ENCODE peak calls at places on chromosomes 7 and 10, in six cellular contexts. K, I, T, G, B and P are unnamed samples.

GRCh38 chr10:76257816-76258215 is 826.4 kb downstream of the LRMDA start:
- DNase-seq in K (no peak), I (no peak), T (no peak), G (no peak), B (no peak), P (no peak)

GRCh38 chr7:50826371-50827172 is 43.9 kb upstream of the GRB10 start:
- DNase-seq in K (no peak), I (no peak), T (no peak), G (no peak), B (no peak), P (no peak)

GRCh38 chr10:83603708-83604107 is 535.6 kb upstream of the GHITM start:
- DNase-seq in K (no peak), I (no peak), T (no peak), G (no peak), B (no peak), P (peak)

GRCh38 chr7:77826300-77826699 is 27.7 kb downstream of the PHTF2 start:
- DNase-seq in K (no peak), I (no peak), T (no peak), G (no peak), B (no peak), P (no peak)

GRCh38 chr7:192701-193536 is 548 bp downstream of the FAM20C start:
- DNase-seq in K (no peak), I (no peak), T (no peak), G (no peak), B (no peak), P (no peak)

GRCh38 chr7:14389052-14389988 is 399.9 kb upstream of the ETV1 start:
- DNase-seq in K (no peak), I (no peak), T (no peak), G (no peak), B (no peak), P (no peak)

GRCh38 chr10:115861455-115861854 is 411.6 kb downstream of the GFRA1 start:
- DNase-seq in K (no peak), I (no peak), T (no peak), G (no peak), B (no peak), P (no peak)

GRCh38 chr10:5511231-5511884 is 12.0 kb upstream of the CALML5 start:
- DNase-seq in K (no peak), I (no peak), T (no peak), G (no peak), B (no peak), P (no peak)

GRCh38 chr10:65219444-65219843 is 1698.2 kb downstream of the REEP3 start:
- DNase-seq in K (no peak), I (no peak), T (no peak), G (no peak), B (no peak), P (no peak)

GRCh38 chr7:31958216-31958615 is 112.0 kb downstream of the PDE1C start:
- DNase-seq in K (no peak), I (no peak), T (no peak), G (no peak), B (no peak), P (no peak)

GRCh38 chr7:604038-604883 is 84.6 kb upstream of the PDGFA start:
- DNase-seq in K (peak), I (peak), T (peak), G (peak), B (peak), P (peak)

GRCh38 chr10:72285972-72286521 is 12.3 kb downstream of the DDIT4 start:
- DNase-seq in K (no peak), I (no peak), T (no peak), G (no peak), B (no peak), P (no peak)

GRCh38 chr10:58743466-58744115 is 230.9 kb downstream of the BICC1 start:
- DNase-seq in K (no peak), I (no peak), T (no peak), G (no peak), B (no peak), P (no peak)

GRCh38 chr7:120805636-120806388 is 52.1 kb downstream of the TSPAN12 start:
- DNase-seq in K (peak), I (peak), T (no peak), G (peak), B (peak), P (peak)

GRCh38 chr10:6738464-6738824 is 158.4 kb upstream of the PRKCQ start:
- DNase-seq in K (no peak), I (no peak), T (no peak), G (no peak), B (no peak), P (no peak)

GRCh38 chr10:114396455-114396854 is 7.8 kb downstream of the AFAP1L2 start:
- DNase-seq in K (no peak), I (no peak), T (no peak), G (no peak), B (no peak), P (no peak)

GRCh38 chr10:86878973-86879781 is 78.2 kb downstream of the MMRN2 start:
- DNase-seq in K (no peak), I (no peak), T (no peak), G (no peak), B (no peak), P (peak)

GRCh38 chr10:62020362-62020730 is 118.8 kb downstream of the ARID5B start:
- DNase-seq in K (no peak), I (no peak), T (no peak), G (no peak), B (no peak), P (no peak)

GRCh38 chr7:134367956-134368749 is 51.4 kb upstream of the SLC35B4 start:
- DNase-seq in K (no peak), I (no peak), T (no peak), G (no peak), B (no peak), P (no peak)

GRCh38 chr7:156968183-156968582 is 18.7 kb downstream of the NOM1 start:
- DNase-seq in K (no peak), I (no peak), T (no peak), G (no peak), B (no peak), P (no peak)

GRCh38 chr7:95646350-95646749 is 50.0 kb upstream of the PDK4 start:
- DNase-seq in K (no peak), I (no peak), T (no peak), G (no peak), B (no peak), P (no peak)

GRCh38 chr10:124064676-124065075 is 28.7 kb downstream of the CHST15 start:
- DNase-seq in K (peak), I (no peak), T (peak), G (no peak), B (no peak), P (no peak)

GRCh38 chr7:91031757-91032156 is 232.5 kb upstream of the FZD1 start:
- DNase-seq in K (no peak), I (no peak), T (no peak), G (no peak), B (no peak), P (no peak)

GRCh38 chr10:90598513-90598912 is 259.3 kb downstream of the HTR7 start:
- DNase-seq in K (no peak), I (no peak), T (no peak), G (no peak), B (no peak), P (no peak)

GRCh38 chr10:93357680-93358079 is 124.5 kb downstream of the MYOF start:
- DNase-seq in K (no peak), I (no peak), T (no peak), G (no peak), B (peak), P (no peak)

GRCh38 chr10:74585231-74586087 is 240.9 kb upstream of the KAT6B start:
- DNase-seq in K (no peak), I (peak), T (no peak), G (no peak), B (no peak), P (peak)

GRCh38 chr7:137753067-137753466 is 93.7 kb downstream of the DGKI start:
- DNase-seq in K (no peak), I (no peak), T (no peak), G (no peak), B (no peak), P (no peak)